ENCODE peak calls at places on chromosomes 1 and 21, in seven cellular contexts. O, M, J, I, C, B and E are unnamed samples.

GRCh38 chr1:180204231-180204630 is 25.8 kb upstream of the LHX4 start:
- DNase-seq in O (no peak), M (no peak), J (no peak), I (no peak), C (no peak), B (no peak), E (no peak)

GRCh38 chr1:54927475-54928240 is 40.7 kb upstream of the DHCR24 start:
- DNase-seq in O (no peak), M (no peak), J (peak; percentile 18), I (no peak), C (no peak), B (peak; percentile 60), E (no peak)

GRCh38 chr1:228367798-228368791 is 38.5 kb downstream of the TRIM11 start:
- DNase-seq in O (no peak), M (no peak), J (no peak), I (no peak), C (no peak), B (peak; percentile 80), E (no peak)

GRCh38 chr1:16727190-16728111 is 12.9 kb upstream of the RNU1-4 start:
- DNase-seq in O (no peak), M (peak; percentile 53), J (no peak), I (peak; percentile 84), C (peak; percentile 27), B (peak; percentile 21), E (peak; percentile 15)

GRCh38 chr1:9658186-9658585 is 6.7 kb downstream of the PIK3CD start:
- DNase-seq in O (no peak), M (no peak), J (no peak), I (peak; percentile 30), C (no peak), B (no peak), E (no peak)

GRCh38 chr1:227666286-227666685 is 68.8 kb downstream of the JMJD4 start:
- DNase-seq in O (no peak), M (no peak), J (no peak), I (no peak), C (no peak), B (no peak), E (no peak)

GRCh38 chr21:33441489-33442477 is 38.0 kb downstream of the TMEM50B start:
- DNase-seq in O (peak; percentile 30), M (peak; percentile 20), J (peak; percentile 96), I (no peak), C (peak; percentile 88), B (peak; percentile 16), E (peak; percentile 66)

GRCh38 chr1:62198781-62199125 is 4.1 kb downstream of the L1TD1 start:
- DNase-seq in O (no peak), M (no peak), J (peak; percentile 16), I (no peak), C (no peak), B (no peak), E (no peak)

GRCh38 chr1:186142159-186142558 is 232.9 kb downstream of the TPR start:
- DNase-seq in O (no peak), M (no peak), J (no peak), I (no peak), C (no peak), B (no peak), E (no peak)

GRCh38 chr1:182444497-182444896 is 5.4 kb upstream of the RGSL1 start:
- DNase-seq in O (no peak), M (no peak), J (no peak), I (no peak), C (no peak), B (no peak), E (no peak)

GRCh38 chr1:1014896-1015681 is 1.8 kb downstream of the ISG15 start:
- DNase-seq in O (no peak), M (no peak), J (no peak), I (no peak), C (no peak), B (peak; percentile 46), E (no peak)

GRCh38 chr1:116020668-116021272 is 44.5 kb downstream of the SLC22A15 start:
- DNase-seq in O (peak; percentile 71), M (peak; percentile 31), J (peak; percentile 70), I (peak; percentile 35), C (peak; percentile 2), B (peak; percentile 68), E (peak; percentile 9)

GRCh38 chr1:47347735-47348134 is 14.1 kb downstream of the CMPK1 start:
- DNase-seq in O (no peak), M (no peak), J (no peak), I (no peak), C (no peak), B (no peak), E (no peak)

GRCh38 chr1:36123357-36123756 is 1.7 kb downstream of the COL8A2 start:
- DNase-seq in O (no peak), M (no peak), J (no peak), I (no peak), C (no peak), B (no peak), E (no peak)

GRCh38 chr1:206684478-206685255 is at the start of gene MAPKAPK2:
- DNase-seq in O (peak; percentile 59), M (peak; percentile 91), J (peak; percentile 68), I (peak; percentile 76), C (peak; percentile 74), B (peak; percentile 94), E (no peak)

GRCh38 chr1:5938068-5938740 is 54.0 kb downstream of the NPHP4 start:
- DNase-seq in O (no peak), M (no peak), J (peak; percentile 83), I (no peak), C (no peak), B (no peak), E (no peak)

GRCh38 chr21:39430457-39430856 is 15.1 kb downstream of the LCA5L start:
- DNase-seq in O (no peak), M (no peak), J (no peak), I (no peak), C (no peak), B (no peak), E (no peak)

GRCh38 chr1:36888811-36889477 is 145.4 kb downstream of the GRIK3 start:
- DNase-seq in O (no peak), M (no peak), J (no peak), I (no peak), C (no peak), B (no peak), E (no peak)

GRCh38 chr1:156122519-156123355 is 8.2 kb downstream of the LMNA start:
- DNase-seq in O (peak; percentile 40), M (no peak), J (peak; percentile 91), I (no peak), C (no peak), B (peak; percentile 76), E (peak; percentile 74)

GRCh38 chr1:51420867-51421627 is 90.7 kb upstream of the TTC39A start:
- DNase-seq in O (no peak), M (no peak), J (no peak), I (no peak), C (no peak), B (no peak), E (no peak)

GRCh38 chr1:60342569-60342968 is 269.0 kb upstream of the C1orf87 start:
- DNase-seq in O (no peak), M (no peak), J (no peak), I (no peak), C (no peak), B (no peak), E (no peak)

GRCh38 chr1:89051300-89051943 is 13.6 kb downstream of the GBP1 start:
- DNase-seq in O (no peak), M (no peak), J (no peak), I (no peak), C (no peak), B (no peak), E (no peak)

GRCh38 chr1:225468270-225469020 is 40.6 kb upstream of the LBR start:
- DNase-seq in O (no peak), M (no peak), J (no peak), I (peak; percentile 34), C (no peak), B (no peak), E (no peak)

GRCh38 chr1:14674030-14674429 is 75.5 kb downstream of the KAZN start:
- DNase-seq in O (no peak), M (no peak), J (no peak), I (no peak), C (no peak), B (no peak), E (no peak)

GRCh38 chr21:44779417-44780139 is 22.0 kb downstream of the UBE2G2 start:
- DNase-seq in O (no peak), M (no peak), J (no peak), I (no peak), C (no peak), B (no peak), E (no peak)

GRCh38 chr1:109412551-109412950 is 13.7 kb downstream of the PSMA5 start:
- DNase-seq in O (no peak), M (no peak), J (peak; percentile 48), I (no peak), C (no peak), B (no peak), E (no peak)